ENCODE peak calls at places on chromosomes 6 and 20, in ten cellular contexts. G is adrenal gland, E is vagina, X is AG10803, J is neural crest cell, T is tibial artery, A is GM13977, Q is H9, H is neural progenitor cell, U is activated B cell treated with CpG ODN at 0.5 μM for 24 hours. F is an unnamed sample.

GRCh38 chr20:2108987-2109386 is 7.4 kb downstream of the STK35 start:
- DNase-seq in G (peak), E (no peak), X (peak), J (no peak), T (peak), A (no peak), Q (no peak), H (no peak), U (no peak), F (no peak)

GRCh38 chr6:15996030-15996429 is 132.9 kb upstream of the MYLIP start:
- DNase-seq in G (peak), E (no peak), X (no peak), J (no peak), T (no peak), A (no peak), Q (no peak), H (no peak), U (no peak), F (no peak)

GRCh38 chr6:97097068-97098047 is 172.8 kb downstream of the KLHL32 start:
- DNase-seq in G (no peak), E (no peak), X (no peak), J (no peak), T (no peak), A (no peak), Q (no peak), H (no peak), U (no peak), F (no peak)

GRCh38 chr20:44691424-44692423 is 23.4 kb upstream of the CCN5 start:
- DNase-seq in G (peak), E (no peak), X (peak), J (no peak), T (peak), A (no peak), Q (no peak), H (no peak), U (no peak), F (no peak)

GRCh38 chr20:63546686-63547483 is 664 bp downstream of the SRMS start:
- DNase-seq in G (no peak), E (no peak), X (no peak), J (no peak), T (no peak), A (no peak), Q (no peak), H (no peak), U (no peak), F (no peak)

GRCh38 chr6:150528648-150529285 is 70.9 kb upstream of the PLEKHG1 start:
- DNase-seq in G (peak), E (no peak), X (peak), J (peak), T (no peak), A (no peak), Q (peak), H (peak), U (no peak), F (no peak)

GRCh38 chr6:152636675-152637421 is at the start of gene SYNE1:
- DNase-seq in G (peak), E (no peak), X (no peak), J (peak), T (peak), A (peak), Q (peak), H (peak), U (no peak), F (peak)

GRCh38 chr6:132843316-132844040 is 29.1 kb downstream of the RPS12 start:
- DNase-seq in G (no peak), E (no peak), X (no peak), J (no peak), T (no peak), A (no peak), Q (no peak), H (no peak), U (no peak), F (no peak)

GRCh38 chr20:32325706-32326506 is 32.2 kb upstream of the ASXL1 start:
- DNase-seq in G (no peak), E (no peak), X (no peak), J (no peak), T (no peak), A (no peak), Q (no peak), H (no peak), U (no peak), F (no peak)

GRCh38 chr6:107731422-107732319 is 92.4 kb downstream of the SCML4 start:
- DNase-seq in G (no peak), E (no peak), X (no peak), J (no peak), T (no peak), A (no peak), Q (no peak), H (no peak), U (no peak), F (no peak)

GRCh38 chr6:98014791-98015201 is 731.8 kb upstream of the MMS22L start:
- DNase-seq in G (no peak), E (no peak), X (no peak), J (no peak), T (no peak), A (no peak), Q (no peak), H (no peak), U (no peak), F (no peak)

GRCh38 chr6:24720131-24720603 is 1.2 kb upstream of the C6orf62 start:
- DNase-seq in G (peak), E (no peak), X (peak), J (peak), T (peak), A (peak), Q (peak), H (peak), U (peak), F (peak)

GRCh38 chr20:10074513-10074912 is 39.7 kb downstream of the ANKEF1 start:
- DNase-seq in G (peak), E (no peak), X (peak), J (no peak), T (no peak), A (no peak), Q (no peak), H (no peak), U (no peak), F (no peak)

GRCh38 chr20:48767269-48767960 is 60.4 kb downstream of the PREX1 start:
- DNase-seq in G (no peak), E (no peak), X (no peak), J (no peak), T (no peak), A (no peak), Q (no peak), H (no peak), U (no peak), F (no peak)

GRCh38 chr20:10986586-10986985 is 312.8 kb upstream of the JAG1 start:
- DNase-seq in G (no peak), E (no peak), X (peak), J (no peak), T (no peak), A (no peak), Q (no peak), H (peak), U (no peak), F (no peak)

GRCh38 chr6:113774122-113774835 is 82.9 kb upstream of the MARCKS start:
- DNase-seq in G (no peak), E (no peak), X (peak), J (no peak), T (no peak), A (no peak), Q (no peak), H (no peak), U (no peak), F (no peak)

GRCh38 chr6:1601616-1602355 is 7.9 kb upstream of the FOXC1 start:
- DNase-seq in G (no peak), E (no peak), X (no peak), J (no peak), T (no peak), A (no peak), Q (no peak), H (no peak), U (no peak), F (no peak)

GRCh38 chr6:39466664-39467063 is 144.2 kb upstream of the KCNK16 start:
- DNase-seq in G (no peak), E (no peak), X (no peak), J (no peak), T (no peak), A (no peak), Q (no peak), H (no peak), U (no peak), F (no peak)

GRCh38 chr6:154938245-154938583 is 56.9 kb upstream of the TIAM2 start:
- DNase-seq in G (no peak), E (no peak), X (no peak), J (no peak), T (peak), A (no peak), Q (no peak), H (no peak), U (no peak), F (peak)

GRCh38 chr6:12483712-12484111 is 193.6 kb downstream of the EDN1 start:
- DNase-seq in G (peak), E (no peak), X (peak), J (no peak), T (no peak), A (peak), Q (no peak), H (no peak), U (no peak), F (no peak)

GRCh38 chr6:88520020-88520338 is 353.8 kb upstream of the CNR1 start:
- DNase-seq in G (no peak), E (no peak), X (no peak), J (no peak), T (no peak), A (no peak), Q (no peak), H (no peak), U (no peak), F (no peak)

GRCh38 chr6:158894192-158894591 is 75.0 kb upstream of the EZR start:
- DNase-seq in G (no peak), E (no peak), X (peak), J (no peak), T (no peak), A (no peak), Q (peak), H (peak), U (no peak), F (no peak)

GRCh38 chr6:30670760-30671527 is 1.9 kb downstream of the DHX16 start:
- DNase-seq in G (no peak), E (no peak), X (no peak), J (no peak), T (no peak), A (no peak), Q (no peak), H (peak), U (no peak), F (no peak)

GRCh38 chr6:99349620-99350141 is at the start of gene FAXC:
- DNase-seq in G (peak), E (no peak), X (peak), J (peak), T (peak), A (peak), Q (peak), H (peak), U (no peak), F (peak)

GRCh38 chr6:139402935-139403386 is 28.5 kb upstream of the CITED2 start:
- DNase-seq in G (no peak), E (no peak), X (peak), J (no peak), T (no peak), A (no peak), Q (no peak), H (no peak), U (no peak), F (peak)

GRCh38 chr20:57509665-57510237 is 15.2 kb downstream of the CTCFL start:
- DNase-seq in G (no peak), E (no peak), X (no peak), J (no peak), T (no peak), A (no peak), Q (peak), H (peak), U (no peak), F (no peak)

GRCh38 chr6:144321839-144322591 is 36.9 kb downstream of the UTRN start:
- DNase-seq in G (no peak), E (no peak), X (peak), J (no peak), T (no peak), A (no peak), Q (no peak), H (peak), U (no peak), F (no peak)

GRCh38 chr6:119340766-119341487 is 8.6 kb downstream of the MAN1A1 start:
- DNase-seq in G (no peak), E (no peak), X (no peak), J (no peak), T (no peak), A (no peak), Q (peak), H (peak), U (no peak), F (no peak)

GRCh38 chr6:52725133-52725529 is 38.1 kb downstream of the GSTA2 start:
- DNase-seq in G (peak), E (no peak), X (peak), J (no peak), T (peak), A (no peak), Q (no peak), H (no peak), U (no peak), F (no peak)

GRCh38 chr20:35286899-35287508 is 2.4 kb upstream of the EIF6 start:
- DNase-seq in G (no peak), E (no peak), X (no peak), J (no peak), T (no peak), A (no peak), Q (no peak), H (no peak), U (no peak), F (no peak)

GRCh38 chr6:112457891-112458290 is 110.8 kb downstream of the RFPL4B start:
- DNase-seq in G (no peak), E (no peak), X (peak), J (no peak), T (no peak), A (no peak), Q (no peak), H (no peak), U (no peak), F (no peak)

GRCh38 chr6:126539022-126539421 is 199.1 kb downstream of the CENPW start:
- DNase-seq in G (no peak), E (no peak), X (peak), J (no peak), T (no peak), A (no peak), Q (no peak), H (no peak), U (no peak), F (no peak)

GRCh38 chr6:27684264-27685211 is 211.6 kb upstream of the ZNF184 start:
- DNase-seq in G (no peak), E (no peak), X (peak), J (no peak), T (no peak), A (peak), Q (peak), H (peak), U (no peak), F (no peak)

GRCh38 chr6:90350689-90351554 is 54.3 kb upstream of the BACH2 start:
- DNase-seq in G (no peak), E (no peak), X (no peak), J (no peak), T (no peak), A (no peak), Q (no peak), H (no peak), U (peak), F (no peak)

GRCh38 chr20:10185741-10186558 is 32.7 kb upstream of the SNAP25 start:
- DNase-seq in G (peak), E (no peak), X (no peak), J (no peak), T (no peak), A (no peak), Q (no peak), H (no peak), U (no peak), F (no peak)

GRCh38 chr6:30882764-30883475 is 1.4 kb upstream of the DDR1 start:
- DNase-seq in G (peak), E (peak), X (no peak), J (no peak), T (peak), A (peak), Q (peak), H (peak), U (peak), F (peak)

DNA sequence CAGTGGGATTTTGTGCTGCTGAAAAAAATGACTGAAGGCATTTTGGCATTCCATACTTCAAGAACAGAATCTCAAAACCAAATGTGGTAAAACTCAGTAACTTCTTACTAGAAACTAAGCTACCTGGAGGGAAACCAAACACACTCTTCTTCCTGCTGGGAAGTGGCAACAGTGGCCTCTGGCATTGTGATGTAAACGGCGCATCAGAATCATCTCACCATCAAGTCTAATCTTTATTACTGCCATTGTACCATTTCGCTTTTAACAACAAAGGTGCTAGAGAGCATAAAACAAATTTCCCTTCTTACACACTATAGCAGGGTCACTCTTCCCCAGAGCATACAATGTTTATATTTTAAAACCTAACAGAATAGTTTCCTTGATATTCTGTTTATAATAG is 101.6 kb upstream of the CEP162 start:
- DNase-seq in G (no peak), E (no peak), X (no peak), J (no peak), T (no peak), A (no peak), Q (no peak), H (no peak), U (no peak), F (no peak)
- TF ChIP-seq CTCF in G (no peak), E (no peak), X (no peak), J (no peak), T (no peak), A (no peak), Q (no peak), H (no peak), U (no peak), F (no peak)

GRCh38 chr20:50992733-50993457 is 30.0 kb downstream of the KCNG1 start:
- DNase-seq in G (no peak), E (no peak), X (peak), J (peak), T (no peak), A (peak), Q (peak), H (peak), U (no peak), F (no peak)
- TF ChIP-seq CTCF in G (peak), E (no peak), X (peak), J (peak), T (no peak), A (peak), Q (peak), H (peak), U (no peak), F (peak)

DNA sequence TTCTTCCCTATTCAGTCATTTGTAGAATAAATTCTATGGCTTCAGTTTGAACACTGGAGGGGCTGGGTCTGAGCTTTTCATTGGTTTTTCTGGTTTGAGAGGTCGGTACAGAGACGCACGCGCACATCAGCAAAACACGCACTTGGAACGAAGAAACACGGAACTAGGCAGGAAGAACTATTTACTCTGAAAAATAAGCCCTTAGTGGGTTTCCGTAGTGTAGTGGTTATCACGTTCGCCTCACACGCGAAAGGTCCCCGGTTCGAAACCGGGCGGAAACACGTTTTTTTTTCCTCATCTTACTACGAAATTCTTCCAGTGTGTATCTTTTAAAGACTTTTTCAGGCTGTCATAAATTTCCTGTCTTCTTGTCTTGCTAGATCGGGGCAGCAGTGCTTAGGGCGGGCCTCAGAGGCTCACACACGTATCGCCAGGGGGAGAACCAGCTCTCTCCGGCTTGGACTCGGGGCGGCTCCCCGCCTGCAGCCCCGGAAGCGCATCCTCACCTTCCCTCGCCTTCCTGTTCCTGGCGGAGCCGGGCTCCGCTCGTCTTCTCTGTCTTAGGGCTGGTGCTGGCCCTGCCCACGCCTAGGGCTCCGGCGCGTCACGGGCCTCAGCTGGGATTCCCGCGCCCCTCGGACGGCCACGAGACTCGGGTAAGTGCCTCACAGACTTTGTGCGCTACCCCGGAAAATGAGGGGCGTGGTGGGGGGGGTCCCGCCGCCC is at the start of gene HMGN4:
- DNase-seq in G (peak), E (no peak), X (peak), J (peak), T (peak), A (peak), Q (peak), H (peak), U (peak), F (peak)
- TF ChIP-seq CTCF in G (no peak), E (no peak), X (peak), J (no peak), T (no peak), A (no peak), Q (no peak), H (no peak), U (no peak), F (no peak)

GRCh38 chr6:64505312-64505711 is 869.7 kb downstream of the PHF3 start:
- DNase-seq in G (no peak), E (no peak), X (no peak), J (peak), T (no peak), A (peak), Q (peak), H (peak), U (no peak), F (no peak)
- TF ChIP-seq CTCF in G (no peak), E (no peak), X (peak), J (peak), T (no peak), A (peak), Q (peak), H (peak), U (no peak), F (no peak)

GRCh38 chr6:165755583-165755982 is 92.5 kb upstream of the PDE10A start:
- DNase-seq in G (no peak), E (no peak), X (no peak), J (no peak), T (no peak), A (no peak), Q (no peak), H (peak), U (no peak), F (no peak)
- TF ChIP-seq CTCF in G (no peak), E (no peak), X (no peak), J (no peak), T (no peak), A (no peak), Q (no peak), H (no peak), U (no peak), F (no peak)

GRCh38 chr20:29741894-29742698 is 1515.4 kb upstream of the DEFB115 start:
- DNase-seq in G (no peak), E (no peak), X (no peak), J (no peak), T (peak), A (peak), Q (no peak), H (no peak), U (no peak), F (no peak)

GRCh38 chr20:29744071-29744470 is 1513.4 kb upstream of the DEFB115 start:
- DNase-seq in G (no peak), E (no peak), X (no peak), J (no peak), T (peak), A (no peak), Q (no peak), H (no peak), U (no peak), F (no peak)

GRCh38 chr20:29742699-29743100 is 1514.8 kb upstream of the DEFB115 start:
- DNase-seq in G (no peak), E (no peak), X (no peak), J (no peak), T (no peak), A (no peak), Q (no peak), H (no peak), U (no peak), F (no peak)

GRCh38 chr20:29741594-29741893 is 1515.9 kb upstream of the DEFB115 start:
- DNase-seq in G (no peak), E (no peak), X (no peak), J (no peak), T (peak), A (peak), Q (no peak), H (no peak), U (no peak), F (no peak)

GRCh38 chr20:29743101-29743931 is 1514.1 kb upstream of the DEFB115 start:
- DNase-seq in G (no peak), E (no peak), X (no peak), J (no peak), T (peak), A (no peak), Q (no peak), H (no peak), U (no peak), F (no peak)
- TF ChIP-seq CTCF in G (no peak), E (no peak), X (no peak), J (no peak), T (no peak), A (no peak), Q (no peak), H (no peak), U (no peak), F (no peak)

DNA sequence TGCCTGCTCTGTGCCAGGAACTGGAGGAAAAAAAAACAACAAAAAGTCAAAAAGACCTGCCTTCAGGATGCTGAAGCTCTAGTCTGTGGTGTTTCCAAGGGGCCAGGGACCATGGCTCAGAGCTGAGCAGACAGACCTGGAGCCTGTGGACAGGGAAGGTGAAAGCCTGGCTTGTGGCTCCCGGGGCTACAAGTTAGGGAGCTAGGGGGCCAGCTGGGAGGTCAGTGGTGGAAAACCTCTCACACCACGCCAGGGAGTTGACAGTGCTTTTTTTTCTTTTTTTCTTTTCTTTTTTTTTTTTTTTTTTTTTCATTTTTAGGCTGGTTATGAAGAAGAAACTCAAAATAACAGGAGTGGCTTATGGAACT is 1.2 kb upstream of the NPEPL1 start:
- DNase-seq in G (no peak), E (no peak), X (no peak), J (no peak), T (peak), A (no peak), Q (peak), H (no peak), U (no peak), F (no peak)
- TF ChIP-seq CTCF in G (no peak), E (no peak), X (no peak), J (no peak), T (no peak), A (no peak), Q (no peak), H (no peak), U (no peak), F (no peak)

F was measured in lung.